ENCODE peak calls at places on chromosomes 12 and 14, in ten cellular contexts. C is heart left ventricle, L is gastrocnemius medialis, D is WERI-Rb-1, Z is osteoblast, T is right lobe of liver, I is IMR-90, R is left ventricle myocardium inferior, H is uterus, E is thyroid gland. Q is an unnamed sample. For H3K9me3, the result is how much of the 10 kb centered on the place peaks cover.

GRCh38 chr12:49917126-49917787 is 13.6 kb upstream of the FAIM2 start:
- DNase-seq in T (no peak), R (no peak), C (no peak), I (no peak), E (no peak), D (peak), H (peak), L (no peak), Z (no peak), Q (no peak)

GRCh38 chr12:71135812-71136176 is 22.0 kb downstream of the TSPAN8 start:
- DNase-seq in H (no peak), D (no peak), C (no peak), T (no peak), Z (no peak), L (no peak), R (no peak), E (no peak), I (no peak), Q (no peak)

GRCh38 chr12:56590237-56590830 is 39.8 kb downstream of the BAZ2A start:
- DNase-seq in H (no peak), I (peak), E (no peak), R (no peak), D (peak), Z (no peak), L (peak), T (no peak), C (no peak), Q (no peak)

GRCh38 chr14:22987291-22987690 is 4.9 kb upstream of the AJUBA start:
- DNase-seq in I (no peak), L (no peak), E (no peak), D (no peak), Z (no peak), H (no peak), R (no peak), C (no peak), T (no peak), Q (no peak)

GRCh38 chr12:14239350-14239934 is 126.0 kb upstream of the ATF7IP start:
- DNase-seq in E (no peak), I (no peak), Z (peak), L (peak), H (peak), T (peak), C (no peak), D (peak), R (no peak), Q (no peak)

GRCh38 chr12:1273051-1273450 is 282.0 kb downstream of the ERC1 start:
- DNase-seq in Z (no peak), H (no peak), E (no peak), T (no peak), I (peak), D (no peak), C (no peak), L (no peak), R (no peak), Q (no peak)

GRCh38 chr12:96986883-96987523 is 79.9 kb downstream of the NEDD1 start:
- DNase-seq in L (no peak), D (no peak), I (peak), T (no peak), Z (peak), H (no peak), E (peak), C (no peak), R (no peak), Q (no peak)

GRCh38 chr14:41605550-41606248 is 977 bp upstream of the LRFN5 start:
- DNase-seq in Z (peak), C (no peak), T (no peak), D (no peak), R (no peak), E (no peak), I (peak), L (no peak), H (peak), Q (no peak)

GRCh38 chr12:64446295-64446694 is 5.6 kb upstream of the TBK1 start:
- DNase-seq in I (no peak), C (no peak), Z (no peak), D (no peak), L (no peak), H (no peak), R (no peak), E (no peak), T (no peak), Q (no peak)

GRCh38 chr12:102331419-102331818 is 133.8 kb upstream of the PMCH start:
- DNase-seq in E (no peak), Z (no peak), D (no peak), L (no peak), H (no peak), I (no peak), T (no peak), R (no peak), C (no peak), Q (no peak)

GRCh38 chr14:96177766-96178377 is 26.8 kb upstream of the BDKRB2 start:
- DNase-seq in H (peak), C (no peak), T (no peak), D (no peak), I (no peak), L (peak), E (no peak), Z (peak), R (no peak), Q (no peak)

GRCh38 chr12:121590476-121591143 is 9.8 kb upstream of the KDM2B start:
- DNase-seq in L (no peak), Z (peak), R (no peak), E (no peak), T (no peak), H (peak), I (peak), C (no peak), D (no peak), Q (no peak)

GRCh38 chr12:124721501-124722154 is 142.0 kb downstream of the SCARB1 start:
- DNase-seq in T (no peak), L (no peak), R (no peak), C (no peak), Z (peak), E (no peak), D (no peak), H (no peak), I (peak), Q (no peak)

GRCh38 chr14:61332658-61333029 is 11.3 kb downstream of the PRKCH start:
- DNase-seq in T (no peak), H (no peak), Z (no peak), R (no peak), E (no peak), L (no peak), I (no peak), D (no peak), C (no peak), Q (no peak)

GRCh38 chr12:62530596-62530995 is 64.0 kb downstream of the MON2 start:
- DNase-seq in R (no peak), C (no peak), E (no peak), H (no peak), T (no peak), Z (no peak), D (no peak), I (peak), L (no peak), Q (no peak)

GRCh38 chr14:55074662-55075061 is 23.2 kb downstream of the MAPK1IP1L start:
- DNase-seq in E (no peak), I (peak), L (no peak), T (no peak), D (no peak), R (no peak), C (no peak), H (no peak), Z (no peak), Q (no peak)

GRCh38 chr14:21408152-21408551 is 24.3 kb upstream of the SUPT16H start:
- DNase-seq in D (no peak), H (no peak), E (no peak), R (no peak), T (no peak), Z (peak), L (no peak), C (no peak), I (peak), Q (no peak)

GRCh38 chr14:32913725-32914124 is 25.0 kb upstream of the NPAS3 start:
- DNase-seq in I (no peak), T (no peak), D (no peak), C (no peak), R (no peak), E (peak), L (no peak), Z (no peak), H (no peak), Q (no peak)

GRCh38 chr14:50758279-50758678 is 72.7 kb downstream of the NIN start:
- DNase-seq in C (no peak), H (no peak), T (no peak), L (no peak), I (no peak), D (no peak), Z (no peak), E (no peak), R (no peak), Q (no peak)

GRCh38 chr14:49019467-49020100 is 566.6 kb downstream of the RPS29 start:
- DNase-seq in R (no peak), D (no peak), T (no peak), H (no peak), C (no peak), I (no peak), Z (no peak), L (no peak), E (no peak), Q (no peak)

GRCh38 chr14:91111443-91111842 is 2.4 kb upstream of the DGLUCY start:
- DNase-seq in L (no peak), E (no peak), C (no peak), T (no peak), Z (no peak), I (no peak), R (no peak), D (no peak), H (no peak), Q (no peak)

GRCh38 chr14:71250791-71251190 is 343.5 kb downstream of the PCNX1 start:
- DNase-seq in T (no peak), H (no peak), C (no peak), D (no peak), L (no peak), I (no peak), E (no peak), Z (peak), R (no peak), Q (no peak)

GRCh38 chr12:42571327-42572009 is 18.1 kb downstream of the PRICKLE1 start:
- DNase-seq in Z (no peak), H (no peak), D (no peak), E (no peak), R (no peak), C (no peak), I (no peak), L (no peak), T (no peak), Q (no peak)

GRCh38 chr14:20294636-20295035 is 11.1 kb downstream of the TTC5 start:
- DNase-seq in R (no peak), Z (no peak), T (no peak), H (no peak), E (no peak), I (no peak), L (no peak), C (no peak), D (no peak), Q (no peak)

GRCh38 chr14:22391908-22392307 is 197.1 kb downstream of the DAD1 start:
- DNase-seq in I (peak), C (peak), Z (peak), R (peak), L (no peak), E (peak), D (peak), T (peak), H (peak), Q (peak)

GRCh38 chr12:57276935-57277563 is 26.1 kb upstream of the STAC3 start:
- DNase-seq in R (no peak), D (no peak), E (no peak), L (no peak), H (no peak), I (peak), Z (no peak), T (no peak), C (no peak), Q (no peak)

GRCh38 chr14:94570440-94570839 is 9.2 kb downstream of the SERPINA4 start:
- DNase-seq in T (no peak), R (no peak), L (no peak), I (no peak), Z (no peak), D (no peak), E (no peak), C (no peak), H (no peak), Q (no peak)

GRCh38 chr14:103568952-103569351 is 6.2 kb downstream of the COA8 start:
- DNase-seq in I (no peak), C (no peak), T (no peak), Z (no peak), L (no peak), D (no peak), H (no peak), R (no peak), E (no peak), Q (no peak)

GRCh38 chr12:62891805-62892549 is 43.0 kb downstream of the PPM1H start:
- DNase-seq in C (no peak), Z (no peak), L (no peak), D (no peak), H (no peak), T (no peak), E (no peak), I (no peak), R (no peak), Q (no peak)

GRCh38 chr12:120261951-120262851 is 3.3 kb downstream of the PXN start:
- DNase-seq in Z (no peak), L (peak), C (no peak), E (no peak), T (no peak), R (no peak), D (no peak), I (no peak), H (no peak), Q (no peak)

GRCh38 chr12:70590051-70590450 is 47.2 kb downstream of the PTPRB start:
- DNase-seq in D (peak), E (peak), R (peak), Z (peak), L (peak), H (peak), I (peak), C (peak), T (peak), Q (peak)

GRCh38 chr14:45699451-45699850 is 446.4 kb upstream of the MIS18BP1 start:
- DNase-seq in C (no peak), R (no peak), H (no peak), D (no peak), L (no peak), I (no peak), T (no peak), E (no peak), Z (no peak), Q (no peak)

DNA sequence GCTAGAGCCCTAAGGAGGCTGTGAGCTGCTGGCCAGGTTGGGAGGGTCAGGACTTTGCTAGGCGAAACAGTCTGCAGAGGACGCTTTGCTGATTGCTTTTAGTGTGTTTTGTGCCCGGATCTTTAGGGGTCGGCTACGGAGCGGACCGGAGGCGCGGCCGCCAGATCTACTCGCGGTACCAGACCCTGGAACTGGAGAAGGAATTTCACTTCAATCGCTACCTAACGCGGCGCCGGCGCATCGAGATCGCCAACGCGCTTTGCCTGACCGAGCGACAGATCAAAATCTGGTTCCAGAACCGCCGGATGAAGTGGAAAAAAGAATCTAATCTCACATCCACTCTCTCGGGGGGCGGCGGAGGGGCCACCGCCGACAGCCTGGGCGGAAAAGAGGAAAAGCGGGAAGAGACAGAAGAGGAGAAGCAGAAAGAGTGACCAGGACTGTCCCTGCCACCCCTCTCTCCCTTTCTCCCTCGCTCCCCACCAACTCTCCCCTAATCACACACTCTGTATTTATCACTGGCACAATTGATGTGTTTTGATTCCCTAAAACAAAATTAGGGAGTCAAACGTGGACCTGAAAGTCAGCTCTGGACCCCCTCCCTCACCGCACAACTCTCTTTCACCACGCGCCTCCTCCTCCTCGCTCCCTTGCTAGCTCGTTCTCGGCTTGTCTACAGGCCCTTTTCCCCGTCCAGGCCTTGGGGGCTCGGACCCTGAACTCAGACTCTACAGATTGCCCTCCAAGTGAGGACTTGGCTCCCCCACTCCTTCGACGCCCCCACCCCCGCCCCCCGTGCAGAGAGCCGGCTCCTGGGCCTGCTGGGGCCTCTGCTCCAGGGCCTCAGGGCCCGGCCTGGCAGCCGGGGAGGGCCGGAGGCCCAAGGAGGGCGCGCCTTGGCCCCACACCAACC is 1.5 kb downstream of the HOXC6 start:
- DNase-seq in Z (no peak), T (no peak), H (no peak), I (no peak), C (no peak), E (no peak), L (no peak), D (no peak), R (no peak), Q (no peak)
- H3K27ac ChIP-seq in Z (no peak), T (no peak), H (no peak), I (no peak), C (no peak), E (no peak), L (peak), D (no peak), R (no peak), Q (no peak)

DNA sequence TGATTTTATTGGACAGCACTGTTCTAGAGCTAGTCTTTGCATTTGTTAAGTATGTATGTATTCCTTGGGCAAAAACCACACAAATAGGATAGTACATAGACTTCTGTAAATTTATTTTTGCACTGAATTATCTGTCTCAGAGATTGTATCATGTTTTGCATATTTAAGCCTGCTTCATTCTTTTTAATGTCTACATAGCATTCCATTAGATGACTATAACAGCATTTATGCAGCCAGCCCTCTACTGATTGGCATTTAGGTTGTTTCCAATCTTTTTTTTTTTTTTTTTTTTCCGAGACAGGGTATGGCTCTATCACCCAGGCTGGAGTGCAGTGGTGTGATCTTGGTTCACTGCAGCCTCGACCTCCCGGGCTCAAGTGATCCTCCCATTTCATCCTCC is 34.5 kb downstream of the SYNDIG1L start:
- DNase-seq in L (no peak), T (no peak), Z (no peak), D (no peak), C (no peak), H (no peak), I (no peak), E (no peak), R (no peak), Q (peak)
- H3K9me3 ChIP-seq in L (under half), T (under half), Z (under half), D (under half), C (under half), H (under half), I (under half), E (under half), R (under half), Q (under half)

GRCh38 chr12:10030446-10030845 is at the start of gene CLEC9A:
- DNase-seq in R (no peak), I (no peak), D (no peak), L (no peak), Z (no peak), H (no peak), E (no peak), T (no peak), C (no peak), Q (no peak)

GRCh38 chr12:10031318-10031717 is 836 bp downstream of the CLEC9A start:
- DNase-seq in L (no peak), D (no peak), R (no peak), C (no peak), Z (no peak), T (no peak), E (no peak), I (peak), H (no peak), Q (no peak)

GRCh38 chr12:10031771-10032175 is 1.3 kb downstream of the CLEC9A start:
- DNase-seq in R (no peak), I (peak), Z (peak), H (no peak), E (no peak), L (no peak), T (no peak), C (no peak), D (no peak), Q (no peak)

DNA sequence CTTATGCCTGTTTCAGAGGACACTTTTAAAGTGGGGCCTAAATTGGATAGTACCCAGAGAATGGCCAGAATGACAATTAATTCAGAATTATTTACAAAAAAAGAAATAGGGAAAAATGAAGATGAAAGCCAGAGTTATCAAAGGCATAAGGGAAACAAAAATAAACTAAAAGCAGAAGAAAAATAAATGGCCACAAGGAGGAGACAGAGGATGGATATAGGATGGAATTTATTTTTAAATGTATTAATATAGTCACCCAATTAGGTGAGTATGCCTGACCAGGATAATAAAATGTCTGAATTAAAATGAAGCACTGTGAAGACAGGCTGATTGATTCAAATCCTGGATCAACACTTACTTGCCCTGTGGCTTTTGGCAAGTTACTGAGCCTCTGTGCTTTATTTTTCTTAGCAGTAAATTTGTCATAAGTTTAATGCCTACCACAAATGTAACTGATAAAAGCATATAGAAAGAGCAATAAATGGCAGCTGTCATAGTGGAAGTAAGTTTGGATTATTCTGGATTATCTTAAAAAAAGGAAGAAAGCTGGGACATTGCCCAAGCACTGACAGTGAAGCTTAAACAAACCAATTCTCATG is 3.4 kb downstream of the CLEC9A start:
- DNase-seq in D (no peak), C (no peak), H (no peak), R (no peak), E (no peak), Z (peak), L (no peak), T (no peak), I (peak), Q (no peak)
- TF ChIP-seq CTCF in D (no peak), C (peak), H (peak), R (peak), E (no peak), Z (peak), L (no peak), T (peak), I (peak), Q (peak)

GRCh38 chr12:84757978-84758377 is 154.6 kb downstream of the SLC6A15 start:
- DNase-seq in T (no peak), L (no peak), H (no peak), Z (no peak), C (no peak), D (no peak), I (peak), R (no peak), E (no peak), Q (no peak)

GRCh38 chr12:84760091-84760490 is 152.5 kb downstream of the SLC6A15 start:
- DNase-seq in Z (no peak), D (no peak), L (no peak), C (no peak), R (no peak), T (no peak), H (no peak), I (no peak), E (no peak), Q (no peak)

GRCh38 chr12:84756961-84757360 is 155.6 kb downstream of the SLC6A15 start:
- DNase-seq in E (no peak), R (no peak), D (no peak), H (no peak), I (peak), C (no peak), L (no peak), Z (peak), T (no peak), Q (no peak)
- H3K27ac ChIP-seq in E (no peak), R (no peak), D (no peak), H (no peak), I (no peak), C (no peak), L (no peak), Z (peak), T (no peak), Q (no peak)

GRCh38 chr14:98175881-98176280 is 1096.1 kb downstream of the BCL11B start:
- DNase-seq in E (no peak), T (no peak), I (no peak), D (no peak), Z (no peak), L (no peak), C (no peak), H (no peak), R (no peak), Q (no peak)
- H3K9me3 ChIP-seq in E (under half), T (under half), I (under half), D (under half), Z (under half), L (under half), C (under half), H (under half), R (under half), Q (under half)